ENCODE peak calls at places on chromosomes 3 and 15, in nine cellular contexts. F is colonic mucosa; G is HFF-Myc; R is H9; I is HCT116; X is AG04449; Z is psoas muscle; C is CD8-positive, alpha-beta T cell; P is pancreas. J is an unnamed sample.

GRCh38 chr3:117756580-117756979 is 1047.0 kb downstream of the TUSC7 start:
- DNase-seq in F (no peak), G (no peak), R (no peak), I (no peak), X (no peak), Z (no peak), C (no peak), P (no peak), J (peak)

GRCh38 chr3:143291826-143292447 is 172.4 kb downstream of the CHST2 start:
- DNase-seq in F (no peak), G (no peak), R (no peak), I (no peak), X (no peak), Z (no peak), C (no peak), P (no peak), J (no peak)

GRCh38 chr3:111763101-111763500 is 96.0 kb upstream of the PHLDB2 start:
- DNase-seq in F (no peak), G (no peak), R (no peak), I (no peak), X (no peak), Z (no peak), C (no peak), P (no peak), J (no peak)

GRCh38 chr15:101320501-101321052 is 25.5 kb upstream of the SNRPA1 start:
- DNase-seq in F (no peak), G (no peak), R (peak), I (no peak), X (no peak), Z (peak), C (peak), P (no peak), J (no peak)

GRCh38 chr3:73213906-73214305 is 152.4 kb downstream of the EBLN2 start:
- DNase-seq in F (no peak), G (no peak), R (no peak), I (no peak), X (no peak), Z (no peak), C (no peak), P (no peak), J (no peak)

GRCh38 chr3:1232276-1232675 is 139.5 kb downstream of the CNTN6 start:
- DNase-seq in F (no peak), G (no peak), R (no peak), I (no peak), X (no peak), Z (no peak), C (no peak), P (no peak), J (no peak)

GRCh38 chr15:64133619-64134018 is 17.9 kb upstream of the SNX22 start:
- DNase-seq in F (no peak), G (no peak), R (no peak), I (no peak), X (no peak), Z (no peak), C (no peak), P (no peak), J (no peak)

GRCh38 chr15:44735482-44736260 is 657 bp upstream of the TRIM69 start:
- DNase-seq in F (peak), G (no peak), R (no peak), I (no peak), X (no peak), Z (peak), C (no peak), P (no peak), J (no peak)

GRCh38 chr3:124923833-124924232 is 10.7 kb downstream of the MUC13 start:
- DNase-seq in F (no peak), G (no peak), R (no peak), I (no peak), X (no peak), Z (no peak), C (no peak), P (no peak), J (no peak)

GRCh38 chr3:42301446-42302175 is 35.6 kb upstream of the CCK start:
- DNase-seq in F (no peak), G (no peak), R (no peak), I (no peak), X (no peak), Z (no peak), C (no peak), P (no peak), J (no peak)

GRCh38 chr3:148329481-148330220 is 368.1 kb upstream of the AGTR1 start:
- DNase-seq in F (no peak), G (no peak), R (no peak), I (no peak), X (no peak), Z (no peak), C (no peak), P (no peak), J (no peak)

GRCh38 chr15:67833504-67834248 is 6.2 kb downstream of the RNU6-1 start:
- DNase-seq in F (peak), G (no peak), R (peak), I (no peak), X (no peak), Z (peak), C (peak), P (no peak), J (peak)

GRCh38 chr15:67832965-67833503 is 6.8 kb downstream of the RNU6-1 start:
- DNase-seq in F (no peak), G (no peak), R (peak), I (no peak), X (no peak), Z (peak), C (no peak), P (no peak), J (no peak)

GRCh38 chr15:67831363-67831762 is 6.1 kb downstream of the SKOR1 start:
- DNase-seq in F (no peak), G (no peak), R (no peak), I (no peak), X (no peak), Z (peak), C (no peak), P (no peak), J (no peak)

GRCh38 chr15:67834249-67834592 is 5.6 kb downstream of the RNU6-1 start:
- DNase-seq in F (no peak), G (no peak), R (no peak), I (no peak), X (no peak), Z (no peak), C (no peak), P (no peak), J (no peak)

GRCh38 chr15:67832031-67832551 is 6.8 kb downstream of the SKOR1 start:
- DNase-seq in F (no peak), G (no peak), R (peak), I (no peak), X (no peak), Z (peak), C (no peak), P (no peak), J (no peak)
- TF ChIP-seq CTCF in F (no peak), G (peak), R (peak), I (peak), X (peak), Z (no peak), C (no peak), P (no peak), J (no peak)

DNA sequence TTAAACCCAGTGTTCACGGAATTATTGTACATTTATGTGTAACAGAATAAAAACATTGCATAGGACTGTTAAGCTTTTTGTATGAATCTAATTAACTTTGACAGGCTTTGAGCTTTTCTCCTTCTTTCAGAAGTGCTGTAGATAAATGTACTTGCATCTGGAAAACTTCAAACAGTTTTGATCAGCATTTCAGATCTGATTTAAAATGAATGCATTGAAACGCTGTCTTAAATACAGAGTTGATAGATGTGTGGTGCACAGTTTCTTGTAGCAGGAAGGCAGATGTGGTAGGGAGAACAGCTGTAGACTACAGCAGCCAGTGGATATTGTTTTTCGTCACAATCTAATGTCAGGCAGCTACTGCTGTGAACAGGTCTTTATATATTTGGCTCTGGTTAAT is 193.8 kb upstream of the GOLIM4 start:
- DNase-seq in F (no peak), G (no peak), R (no peak), I (no peak), X (no peak), Z (no peak), C (no peak), P (no peak), J (no peak)
- TF ChIP-seq CTCF in F (no peak), G (no peak), R (no peak), I (no peak), X (no peak), Z (no peak), C (no peak), P (no peak), J (no peak)

GRCh38 chr3:171654809-171655208 is 155.5 kb downstream of the PLD1 start:
- DNase-seq in F (peak), G (no peak), R (no peak), I (no peak), X (no peak), Z (peak), C (no peak), P (peak), J (no peak)

GRCh38 chr3:171649282-171649681 is 161.0 kb downstream of the PLD1 start:
- DNase-seq in F (no peak), G (no peak), R (no peak), I (no peak), X (no peak), Z (no peak), C (no peak), P (no peak), J (no peak)

GRCh38 chr3:171653701-171654100 is 156.6 kb downstream of the PLD1 start:
- DNase-seq in F (no peak), G (no peak), R (no peak), I (no peak), X (no peak), Z (no peak), C (no peak), P (no peak), J (no peak)

GRCh38 chr3:171650193-171650592 is 160.1 kb downstream of the PLD1 start:
- DNase-seq in F (no peak), G (no peak), R (no peak), I (no peak), X (no peak), Z (no peak), C (no peak), P (no peak), J (no peak)

GRCh38 chr3:171652932-171653331 is 157.4 kb downstream of the PLD1 start:
- DNase-seq in F (no peak), G (no peak), R (no peak), I (no peak), X (no peak), Z (no peak), C (no peak), P (no peak), J (no peak)
- TF ChIP-seq CTCF in F (no peak), G (no peak), R (no peak), I (no peak), X (no peak), Z (no peak), C (no peak), P (no peak), J (no peak)

DNA sequence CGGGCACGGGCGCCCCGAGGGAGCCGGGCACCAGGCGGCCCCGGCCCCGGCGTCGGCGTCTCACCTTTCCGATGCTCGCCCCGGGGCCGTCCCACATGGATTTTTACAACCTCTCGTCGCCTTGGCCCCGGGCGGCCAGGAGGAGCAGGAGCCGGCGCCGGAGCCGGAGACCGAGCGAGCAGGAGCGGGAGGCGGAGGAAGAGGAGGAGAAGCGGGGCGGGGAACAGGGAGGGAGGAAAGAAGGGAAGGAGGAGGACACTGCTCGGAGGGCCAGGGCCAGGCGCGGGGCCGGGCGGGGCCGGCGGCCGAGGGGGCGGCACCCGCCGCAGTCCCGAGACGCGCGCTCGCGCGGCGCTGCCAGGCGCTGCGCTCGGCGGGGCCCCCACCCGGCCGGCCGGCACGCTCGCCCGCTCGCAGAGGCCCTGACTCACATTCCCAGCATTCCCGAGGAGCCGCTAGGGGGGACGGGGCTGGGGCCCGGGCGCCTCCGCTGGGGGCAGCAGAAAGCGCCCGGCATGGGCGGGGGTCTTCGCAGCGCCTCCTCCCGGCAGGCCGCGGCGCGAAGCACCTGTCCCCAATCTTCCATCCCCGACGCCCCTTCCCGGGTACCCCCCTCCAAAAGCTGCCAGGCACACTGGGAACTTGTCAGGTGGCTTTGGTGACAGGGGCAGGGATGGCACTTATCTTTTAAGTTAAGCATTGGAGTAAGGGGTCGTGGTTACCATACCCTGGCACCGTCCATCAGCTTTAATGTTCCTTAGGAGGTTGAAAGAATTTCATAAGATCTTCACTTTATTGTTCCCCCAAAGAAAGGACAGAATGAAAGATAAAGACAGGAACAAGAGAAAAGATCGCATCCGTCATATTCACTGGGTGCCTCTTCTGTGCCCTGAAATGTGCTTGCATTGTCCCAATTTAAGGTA is at the start of gene ERC2:
- DNase-seq in F (peak), G (no peak), R (peak), I (no peak), X (no peak), Z (peak), C (no peak), P (peak), J (peak)
- TF ChIP-seq CTCF in F (no peak), G (peak), R (peak), I (no peak), X (no peak), Z (no peak), C (no peak), P (no peak), J (peak)

DNA sequence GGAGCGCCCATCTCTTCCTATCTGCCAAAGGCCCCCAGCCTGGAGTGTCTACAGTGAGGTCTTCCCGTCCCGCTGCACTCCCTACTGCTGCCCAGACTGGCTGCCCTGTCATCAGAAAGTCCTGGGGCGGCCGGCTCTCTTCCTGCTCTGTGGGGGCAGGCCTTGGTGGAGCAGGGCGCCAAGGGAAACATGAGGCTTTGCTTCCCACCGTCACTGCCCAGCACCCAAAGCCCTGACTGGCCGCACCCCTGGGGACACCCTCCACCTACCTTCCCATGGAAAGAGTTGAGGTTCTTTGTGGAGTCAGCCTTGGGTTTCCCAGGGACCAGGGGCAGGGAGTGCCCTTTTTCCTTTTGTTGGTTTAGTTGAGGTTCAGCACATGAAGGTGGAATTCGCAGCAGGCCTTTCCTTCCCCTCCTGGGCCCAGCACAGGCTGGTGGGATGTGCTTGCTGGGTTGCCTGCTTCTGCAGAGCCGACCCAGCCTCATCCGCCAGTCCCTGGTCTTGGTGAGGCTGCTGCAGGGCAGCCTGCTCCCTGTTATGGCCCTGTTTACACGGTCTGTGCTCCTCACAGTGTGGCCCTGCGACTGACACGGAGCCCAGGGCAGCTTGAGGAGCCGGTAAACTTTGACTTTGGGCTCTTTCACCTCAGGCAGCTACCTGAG is 51.8 kb upstream of the PLXNA1 start:
- DNase-seq in F (no peak), G (no peak), R (no peak), I (no peak), X (no peak), Z (no peak), C (no peak), P (no peak), J (no peak)
- TF ChIP-seq CTCF in F (no peak), G (no peak), R (no peak), I (no peak), X (no peak), Z (no peak), C (no peak), P (no peak), J (no peak)

DNA sequence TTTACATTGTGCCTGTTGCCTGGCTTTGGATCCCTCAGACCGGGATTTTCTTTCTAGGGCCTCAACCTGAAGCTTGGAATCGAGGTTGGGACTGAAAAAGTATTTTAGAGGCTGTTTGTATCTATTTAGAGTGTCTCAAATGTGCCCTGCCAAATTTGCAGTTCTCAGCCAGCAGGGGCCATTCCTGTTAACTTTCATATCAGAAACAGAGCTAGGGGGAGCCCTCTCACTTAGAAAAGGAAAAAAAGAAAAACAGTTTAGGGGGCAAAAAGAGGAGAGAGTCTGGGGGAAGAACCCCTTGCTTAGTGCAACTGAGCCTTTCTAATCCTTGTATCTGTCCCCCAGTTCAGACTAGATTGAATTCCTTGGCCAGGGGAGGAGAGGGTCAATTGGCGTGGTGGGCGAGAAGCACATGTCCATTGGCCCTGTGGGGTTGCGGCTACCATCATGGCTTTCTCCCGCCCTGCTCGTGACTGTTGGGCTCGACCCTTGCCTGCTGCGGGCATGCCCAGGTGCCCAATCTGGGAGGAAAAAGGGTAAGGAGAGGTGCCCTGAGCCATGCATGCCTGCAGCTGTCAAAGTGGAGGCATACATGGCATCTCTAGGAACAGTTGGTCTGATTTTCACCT is 101.6 kb downstream of the CFAP44 start:
- DNase-seq in F (no peak), G (no peak), R (peak), I (no peak), X (no peak), Z (no peak), C (no peak), P (no peak), J (no peak)
- TF ChIP-seq CTCF in F (no peak), G (peak), R (peak), I (peak), X (no peak), Z (no peak), C (no peak), P (no peak), J (no peak)

GRCh38 chr15:77617507-77618285 is 15.0 kb downstream of the LINGO1 start:
- DNase-seq in F (peak), G (no peak), R (peak), I (peak), X (no peak), Z (no peak), C (no peak), P (peak), J (no peak)
- TF ChIP-seq CTCF in F (peak), G (peak), R (peak), I (peak), X (peak), Z (peak), C (no peak), P (no peak), J (no peak)

DNA sequence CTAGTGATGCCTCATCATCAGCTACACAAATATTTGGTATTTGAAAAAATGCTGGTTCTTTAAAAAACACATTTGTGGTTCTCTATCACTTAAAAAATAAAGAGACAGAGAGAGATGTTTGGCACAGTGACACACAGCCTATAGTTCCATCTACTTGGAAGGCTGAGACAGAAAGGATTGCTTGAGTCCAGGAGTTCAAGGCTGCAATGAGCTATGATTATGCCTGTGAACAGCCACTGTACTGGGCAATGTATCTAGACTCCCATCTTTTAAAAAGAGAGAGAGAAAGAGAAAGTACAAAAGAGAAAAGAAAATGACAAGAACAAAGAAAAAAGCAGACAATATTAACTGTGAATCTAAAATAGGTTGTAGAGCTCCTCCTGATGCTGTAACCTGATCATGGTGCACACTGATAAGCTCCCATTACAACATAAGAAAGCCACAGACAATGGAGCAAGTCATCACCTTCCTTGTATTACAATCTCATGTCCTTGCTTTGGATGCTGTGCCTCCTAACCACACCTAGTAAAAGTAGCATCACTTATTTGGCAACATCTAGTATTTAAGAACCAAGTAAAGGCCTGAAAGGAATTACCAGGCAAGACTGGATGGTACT is 31.7 kb upstream of the MAP4 start:
- DNase-seq in F (no peak), G (no peak), R (no peak), I (no peak), X (no peak), Z (no peak), C (no peak), P (no peak), J (no peak)
- TF ChIP-seq CTCF in F (no peak), G (no peak), R (no peak), I (no peak), X (no peak), Z (no peak), C (no peak), P (no peak), J (no peak)

DNA sequence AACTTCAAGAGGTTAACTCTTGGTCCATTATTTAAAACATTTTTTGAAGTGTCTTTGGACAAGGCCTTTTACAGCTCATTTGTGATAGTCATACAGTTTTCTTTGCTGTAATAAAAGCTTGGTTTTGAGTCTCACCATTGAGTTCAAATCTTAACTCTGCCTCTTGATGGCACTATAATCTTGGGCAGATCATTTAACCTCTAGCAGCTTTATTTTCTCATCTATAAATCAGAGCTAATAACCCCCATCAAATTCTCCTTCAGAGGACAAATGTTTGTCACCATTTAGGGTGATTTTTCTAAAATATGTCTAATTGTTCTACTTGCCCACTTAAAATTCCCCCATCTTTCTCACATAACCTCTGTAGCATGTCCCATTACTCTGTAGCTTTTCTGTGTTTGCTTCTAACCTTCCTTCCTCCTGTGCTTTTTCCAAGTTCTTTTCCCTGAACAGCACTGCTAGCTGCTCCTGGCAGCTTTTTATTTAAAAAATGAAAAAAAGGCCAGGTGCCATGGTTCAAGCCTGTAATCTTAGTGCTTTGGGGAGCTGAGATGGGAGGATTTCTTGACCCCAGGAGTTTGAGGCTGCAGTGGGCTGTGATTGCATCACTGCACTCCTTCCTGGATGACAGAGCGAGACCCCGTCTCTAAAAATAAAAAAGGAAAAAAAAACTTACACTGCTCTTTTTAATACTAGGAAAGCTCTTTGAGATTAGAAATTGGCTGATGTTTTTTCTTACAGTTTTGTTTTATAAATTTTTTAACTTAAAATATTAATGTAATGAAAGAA is 28.5 kb downstream of the UBE2E1 start:
- DNase-seq in F (no peak), G (no peak), R (no peak), I (no peak), X (no peak), Z (no peak), C (no peak), P (no peak), J (no peak)
- TF ChIP-seq CTCF in F (no peak), G (no peak), R (peak), I (no peak), X (no peak), Z (peak), C (no peak), P (no peak), J (no peak)